ENCODE peak calls at places on chromosomes 7 and 10, in ten cellular contexts. F is NCI-H774; G is ELR; M is Calu3; E is progenitor cell of endocrine pancreas; L is NCI-H460; Z is aorta; T is activated CD4-positive, alpha-beta T cell treated with anti-CD3 and anti-CD28 coated beads, Interleukin-2, amount 50 U/mL, for 24 hours; D is germinal center; W is mesenchymal stem cell. R is an unnamed sample.

GRCh38 chr10:127036987-127037386 is 131.8 kb downstream of the DOCK1 start:
- DNase-seq in G (no peak), W (no peak), F (no peak), M (no peak), L (no peak), D (no peak), E (no peak), T (no peak), Z (no peak), R (no peak)

GRCh38 chr7:33091111-33091531 is 18.1 kb downstream of the RP9 start:
- DNase-seq in D (no peak), L (no peak), Z (no peak), T (no peak), M (no peak), G (peak; percentile 70), E (no peak), F (no peak), W (no peak), R (no peak)

GRCh38 chr7:135211179-135211945 is at the start of gene WDR91:
- DNase-seq in G (peak; percentile 87), L (peak; percentile 88), F (peak; percentile 89), M (peak; percentile 92), D (peak; percentile 100), T (peak; percentile 93), W (peak; percentile 90), E (peak; percentile 98), Z (peak; percentile 97), R (peak; percentile 100)

GRCh38 chr10:33134011-33134751 is 176.2 kb upstream of the ITGB1 start:
- DNase-seq in D (no peak), G (peak; percentile 94), T (peak; percentile 82), W (peak; percentile 85), M (peak; percentile 91), L (peak; percentile 12), Z (peak; percentile 78), E (no peak), F (no peak), R (peak; percentile 49)

GRCh38 chr10:86657396-86658011 is 3.2 kb downstream of the OPN4 start:
- DNase-seq in T (no peak), E (no peak), D (no peak), F (no peak), L (no peak), G (peak; percentile 51), M (no peak), W (no peak), Z (peak; percentile 24), R (no peak)

GRCh38 chr10:97701438-97702064 is 12.0 kb upstream of the MARVELD1 start:
- DNase-seq in W (peak; percentile 75), T (peak; percentile 54), E (peak; percentile 32), F (peak; percentile 31), G (peak; percentile 80), Z (no peak), M (peak; percentile 58), D (peak; percentile 76), L (peak; percentile 85), R (peak; percentile 81)

GRCh38 chr7:127632276-127632910 is 14.5 kb upstream of the PAX4 start:
- DNase-seq in L (no peak), E (no peak), G (peak; percentile 65), T (no peak), W (peak; percentile 28), F (no peak), Z (peak; percentile 51), M (no peak), D (no peak), R (no peak)

GRCh38 chr7:27156508-27156898 is at the start of gene HOXA7:
- DNase-seq in T (no peak), W (no peak), M (no peak), L (no peak), F (no peak), Z (peak; percentile 80), E (no peak), D (no peak), G (peak; percentile 87), R (no peak)

GRCh38 chr10:58937423-58937822 is 239.0 kb upstream of the PHYHIPL start:
- DNase-seq in Z (no peak), M (no peak), T (no peak), W (no peak), D (no peak), G (no peak), E (no peak), L (no peak), F (no peak), R (no peak)

GRCh38 chr10:126730856-126731612 is 60.5 kb upstream of the C10orf90 start:
- DNase-seq in D (no peak), L (no peak), Z (no peak), M (no peak), W (no peak), E (no peak), T (no peak), F (no peak), G (no peak), R (no peak)

GRCh38 chr10:47241946-47242900 is 57.8 kb upstream of the GDF10 start:
- DNase-seq in G (no peak), Z (no peak), M (no peak), F (no peak), T (no peak), W (no peak), D (no peak), L (no peak), E (no peak), R (no peak)

GRCh38 chr10:59319854-59320253 is 42.5 kb downstream of the FAM13C start:
- DNase-seq in Z (no peak), D (no peak), G (no peak), W (no peak), E (no peak), F (no peak), L (no peak), T (no peak), M (no peak), R (no peak)

GRCh38 chr10:71368639-71369038 is 28.1 kb upstream of the CDH23 start:
- DNase-seq in L (no peak), F (no peak), W (no peak), M (no peak), E (no peak), T (no peak), D (peak; percentile 30), Z (no peak), G (peak; percentile 23), R (no peak)

GRCh38 chr7:140638311-140638791 is 2.3 kb downstream of the DENND2A start:
- DNase-seq in W (peak; percentile 84), Z (peak; percentile 49), L (no peak), T (no peak), G (peak; percentile 40), D (no peak), M (no peak), E (no peak), F (no peak), R (no peak)

GRCh38 chr7:150383710-150384397 is 4.7 kb downstream of the ZNF775 start:
- DNase-seq in F (peak; percentile 95), D (no peak), G (no peak), L (no peak), W (no peak), T (no peak), M (no peak), Z (no peak), E (peak; percentile 73), R (peak; percentile 98)

GRCh38 chr10:24791129-24791733 is 67.5 kb upstream of the ARHGAP21 start:
- DNase-seq in L (no peak), Z (no peak), M (no peak), D (no peak), E (no peak), W (no peak), F (no peak), T (no peak), G (no peak), R (no peak)

GRCh38 chr7:2959828-2960599 is 83.7 kb downstream of the CARD11 start:
- DNase-seq in G (no peak), L (no peak), Z (peak; percentile 14), F (no peak), D (no peak), E (no peak), W (no peak), M (no peak), T (no peak), R (no peak)

GRCh38 chr7:130356760-130357611 is 12.4 kb downstream of the CPA5 start:
- DNase-seq in W (peak; percentile 87), T (no peak), M (peak; percentile 76), F (peak; percentile 41), Z (peak; percentile 69), D (no peak), G (peak; percentile 91), E (no peak), L (peak; percentile 80), R (peak; percentile 73)

GRCh38 chr7:38932509-38933168 is 23.6 kb upstream of the VPS41 start:
- DNase-seq in E (peak; percentile 38), T (peak; percentile 24), G (peak; percentile 67), W (peak; percentile 61), D (peak; percentile 38), L (peak; percentile 71), F (peak; percentile 60), M (peak; percentile 91), Z (peak; percentile 78), R (peak; percentile 60)

GRCh38 chr7:155308330-155309020 is 10.8 kb downstream of the INSIG1 start:
- DNase-seq in E (no peak), Z (no peak), D (no peak), F (no peak), M (no peak), G (no peak), W (no peak), T (no peak), L (no peak), R (no peak)

GRCh38 chr10:104331208-104331838 is 6.9 kb downstream of the ITPRIP start:
- DNase-seq in D (no peak), Z (no peak), G (peak; percentile 85), T (no peak), W (peak; percentile 72), F (peak; percentile 2), M (no peak), L (no peak), E (no peak), R (no peak)

GRCh38 chr10:127919418-127920191 is 12.7 kb downstream of the PTPRE start:
- DNase-seq in Z (peak; percentile 64), E (no peak), W (peak; percentile 98), D (no peak), L (no peak), G (peak; percentile 51), T (no peak), M (no peak), F (no peak), R (no peak)

GRCh38 chr10:71797533-71798307 is 24.4 kb upstream of the VSIR start:
- DNase-seq in L (no peak), E (no peak), Z (peak; percentile 47), T (no peak), D (no peak), M (no peak), F (no peak), W (no peak), G (no peak), R (no peak)

GRCh38 chr7:47610506-47611044 is 28.7 kb upstream of the TNS3 start:
- DNase-seq in E (no peak), W (peak; percentile 95), D (no peak), F (no peak), L (no peak), G (no peak), T (no peak), Z (no peak), M (no peak), R (no peak)

GRCh38 chr10:85311599-85312337 is 983.4 kb downstream of the CCSER2 start:
- DNase-seq in M (no peak), Z (no peak), L (no peak), W (no peak), T (no peak), F (no peak), G (no peak), D (no peak), E (no peak), R (no peak)

GRCh38 chr7:101085000-101085948 is at the start of gene TRIM56:
- DNase-seq in G (peak; percentile 79), D (peak; percentile 89), F (peak; percentile 79), T (peak; percentile 63), E (peak; percentile 61), Z (peak; percentile 92), L (peak; percentile 72), W (peak; percentile 89), M (peak; percentile 85), R (peak; percentile 79)

GRCh38 chr7:68955656-68956055 is 642.6 kb upstream of the AUTS2 start:
- DNase-seq in F (no peak), Z (no peak), D (no peak), E (no peak), M (no peak), T (no peak), G (peak; percentile 2), L (no peak), W (no peak), R (no peak)

GRCh38 chr10:71138126-71138860 is 74.1 kb upstream of the UNC5B start:
- DNase-seq in W (no peak), Z (no peak), T (no peak), M (no peak), L (no peak), D (no peak), E (no peak), G (no peak), F (peak; percentile 8), R (no peak)